ENCODE peak calls at places on chromosomes 7 and 10, in ten cellular contexts. U is prostate gland, E is astrocyte of the spinal cord, B is fibroblast of lung, A is hepatocyte, C is AG09309, G is pancreas, J is fibroblast of mammary gland, Q is OCI-LY7, M is AG04450. T is an unnamed sample.

GRCh38 chr7:12217311-12217710 is 6.2 kb downstream of the TMEM106B start:
- DNase-seq in G (no peak), C (no peak), Q (no peak), E (no peak), A (no peak), B (no peak), J (no peak), M (no peak), U (no peak), T (no peak)

GRCh38 chr7:77209479-77210139 is 10.0 kb upstream of the FGL2 start:
- DNase-seq in U (no peak), J (no peak), C (no peak), G (no peak), A (no peak), Q (peak), E (no peak), B (no peak), M (no peak), T (no peak)

GRCh38 chr10:23408330-23408976 is 30.4 kb upstream of the OTUD1 start:
- DNase-seq in C (no peak), A (peak), U (no peak), J (peak), B (peak), M (peak), G (no peak), E (no peak), Q (no peak), T (peak)

GRCh38 chr10:12448729-12449391 is 99.5 kb downstream of the CAMK1D start:
- DNase-seq in G (no peak), U (no peak), C (peak), J (peak), B (peak), E (peak), M (peak), Q (peak), A (no peak), T (peak)

GRCh38 chr10:124867304-124867703 is 65.7 kb downstream of the ABRAXAS2 start:
- DNase-seq in A (no peak), M (no peak), E (no peak), B (no peak), G (no peak), C (no peak), J (no peak), Q (peak), U (no peak), T (no peak)

GRCh38 chr10:43333653-43334052 is 37.8 kb upstream of the FXYD4 start:
- DNase-seq in U (no peak), G (no peak), M (no peak), J (no peak), C (no peak), E (no peak), Q (no peak), A (no peak), B (no peak), T (no peak)

GRCh38 chr7:130939285-130940095 is 205.5 kb upstream of the KLF14 start:
- DNase-seq in B (peak), E (peak), M (no peak), C (no peak), Q (no peak), G (no peak), J (peak), U (no peak), A (no peak), T (no peak)

GRCh38 chr10:3048114-3049019 is 19.0 kb upstream of the PFKP start:
- DNase-seq in M (no peak), J (peak), C (peak), B (peak), E (peak), Q (no peak), U (no peak), G (no peak), A (no peak), T (peak)

GRCh38 chr7:92602352-92603088 is 12.3 kb upstream of the FAM133B start:
- DNase-seq in B (no peak), M (no peak), A (no peak), J (peak), C (no peak), E (no peak), G (no peak), U (no peak), Q (no peak), T (peak)

GRCh38 chr7:55192718-55193117 is 172.4 kb upstream of the LANCL2 start:
- DNase-seq in M (peak), B (peak), U (no peak), J (peak), E (peak), Q (no peak), C (peak), G (no peak), A (no peak), T (peak)

GRCh38 chr10:131219584-131219886 is 92.0 kb downstream of the TCERG1L start:
- DNase-seq in B (no peak), E (no peak), C (no peak), U (no peak), J (no peak), Q (no peak), A (no peak), M (no peak), G (peak), T (no peak)

GRCh38 chr7:38506004-38506403 is 125.2 kb downstream of the AMPH start:
- DNase-seq in Q (no peak), A (no peak), M (no peak), J (peak), E (no peak), G (no peak), U (no peak), B (no peak), C (peak), T (peak)

GRCh38 chr7:6446977-6447588 is 671 bp downstream of the DAGLB start:
- DNase-seq in E (peak), J (peak), B (peak), M (no peak), C (peak), Q (peak), G (peak), U (peak), A (peak), T (peak)

GRCh38 chr7:41114166-41114565 is 588.7 kb downstream of the INHBA start:
- DNase-seq in A (no peak), C (no peak), J (peak), E (peak), M (peak), B (peak), Q (no peak), U (no peak), G (no peak), T (peak)

GRCh38 chr10:117543245-117543998 is 876 bp downstream of the EMX2 start:
- DNase-seq in U (no peak), J (no peak), C (no peak), M (no peak), E (no peak), G (peak), B (no peak), Q (no peak), A (peak), T (peak)

GRCh38 chr7:158164101-158165095 is 423.2 kb downstream of the PTPRN2 start:
- DNase-seq in E (no peak), Q (no peak), M (no peak), C (no peak), A (no peak), G (no peak), B (no peak), J (no peak), U (no peak), T (no peak)

GRCh38 chr7:86968618-86969017 is 90.8 kb downstream of the ELAPOR2 start:
- DNase-seq in U (no peak), B (peak), M (no peak), C (no peak), E (no peak), A (no peak), Q (no peak), J (peak), G (no peak), T (no peak)

GRCh38 chr7:85682819-85683218 is 496.0 kb upstream of the SEMA3D start:
- DNase-seq in Q (no peak), A (no peak), E (peak), U (no peak), C (no peak), J (peak), M (no peak), G (no peak), B (peak), T (peak)

GRCh38 chr7:85851571-85852193 is 664.8 kb upstream of the SEMA3D start:
- DNase-seq in U (no peak), M (peak), J (peak), G (no peak), A (peak), Q (peak), C (peak), B (peak), E (peak), T (peak)

GRCh38 chr10:125023862-125024495 is 82.1 kb downstream of the ZRANB1 start:
- DNase-seq in C (no peak), Q (no peak), A (no peak), J (no peak), G (peak), M (no peak), B (no peak), U (peak), E (no peak), T (peak)

GRCh38 chr10:97196213-97197029 is 10.7 kb upstream of the SLIT1 start:
- DNase-seq in A (peak), G (peak), Q (peak), E (peak), J (peak), M (peak), U (peak), B (peak), C (no peak), T (peak)

GRCh38 chr10:13684252-13684791 is 97.6 kb downstream of the PRPF18 start:
- DNase-seq in G (no peak), J (peak), M (peak), U (peak), C (no peak), E (peak), A (no peak), B (peak), Q (no peak), T (peak)

GRCh38 chr10:3955954-3956617 is 171.1 kb upstream of the KLF6 start:
- DNase-seq in G (no peak), E (no peak), A (no peak), B (no peak), Q (no peak), J (no peak), C (no peak), M (no peak), U (no peak), T (no peak)

GRCh38 chr7:134922730-134923704 is 63.3 kb upstream of the AGBL3 start:
- DNase-seq in M (no peak), J (peak), G (no peak), E (no peak), C (no peak), U (no peak), Q (no peak), B (no peak), A (no peak), T (no peak)

GRCh38 chr10:62819521-62819920 is 3.4 kb upstream of the EGR2 start:
- DNase-seq in G (no peak), C (no peak), J (peak), U (no peak), E (no peak), B (no peak), Q (no peak), M (no peak), A (peak), T (no peak)

GRCh38 chr7:20895563-20895962 is 108.9 kb upstream of the SP8 start:
- DNase-seq in A (no peak), Q (no peak), G (no peak), J (no peak), E (no peak), U (no peak), C (no peak), M (no peak), B (no peak), T (no peak)

GRCh38 chr7:50101873-50102272 is 8.8 kb upstream of the ZPBP start:
- DNase-seq in M (no peak), C (no peak), B (no peak), E (no peak), J (no peak), G (no peak), Q (no peak), U (no peak), A (no peak), T (no peak)

GRCh38 chr10:85623758-85624157 is 742.8 kb downstream of the GRID1 start:
- DNase-seq in M (no peak), E (no peak), Q (no peak), U (no peak), J (no peak), C (no peak), A (no peak), B (no peak), G (no peak), T (no peak)

GRCh38 chr10:89700914-89701237 is 514 bp upstream of the KIF20B start:
- DNase-seq in M (no peak), C (no peak), G (no peak), B (no peak), U (no peak), J (no peak), A (no peak), E (no peak), Q (no peak), T (no peak)

GRCh38 chr7:6419310-6419773 is 28.4 kb downstream of the DAGLB start:
- DNase-seq in M (no peak), A (no peak), J (no peak), U (peak), C (no peak), E (peak), Q (no peak), B (no peak), G (no peak), T (no peak)

GRCh38 chr7:63054191-63054661 is 944.4 kb upstream of the ZNF722 start:
- DNase-seq in E (no peak), M (no peak), C (no peak), B (no peak), U (no peak), J (no peak), A (no peak), G (no peak), Q (no peak), T (no peak)

GRCh38 chr10:30775779-30776591 is 146.4 kb upstream of the LYZL2 start:
- DNase-seq in J (peak), E (peak), A (no peak), B (peak), U (no peak), M (peak), C (no peak), G (no peak), Q (no peak), T (peak)

GRCh38 chr7:92135100-92135429 is 788 bp upstream of the CYP51A1 start:
- DNase-seq in A (peak), M (no peak), Q (peak), G (no peak), C (no peak), U (peak), J (peak), B (no peak), E (no peak), T (no peak)

GRCh38 chr10:121092341-121093099 is 241.4 kb downstream of the WDR11 start:
- DNase-seq in J (no peak), E (peak), A (no peak), U (no peak), Q (no peak), M (no peak), B (no peak), C (no peak), G (no peak), T (no peak)

GRCh38 chr10:75926763-75927162 is 495.3 kb downstream of the LRMDA start:
- DNase-seq in C (no peak), B (no peak), Q (peak), J (no peak), E (no peak), A (no peak), U (no peak), G (peak), M (no peak), T (no peak)

GRCh38 chr7:30911133-30911532 is 520 bp upstream of the AQP1 start:
- DNase-seq in M (no peak), A (no peak), U (no peak), G (no peak), Q (no peak), B (no peak), E (no peak), J (no peak), C (no peak), T (no peak)

GRCh38 chr7:30911561-30911969 is at the start of gene AQP1:
- DNase-seq in M (no peak), G (peak), C (no peak), B (peak), J (no peak), Q (no peak), E (peak), A (peak), U (no peak), T (peak)

GRCh38 chr7:30912986-30913671 is 1.5 kb downstream of the AQP1 start:
- DNase-seq in U (no peak), Q (no peak), M (no peak), G (no peak), J (no peak), B (no peak), E (no peak), A (no peak), C (no peak), T (peak)

GRCh38 chr7:30912454-30912985 is 867 bp downstream of the AQP1 start:
- DNase-seq in U (no peak), C (no peak), B (no peak), Q (no peak), J (no peak), M (no peak), A (no peak), E (no peak), G (no peak), T (no peak)

GRCh38 chr7:30912021-30912420 is 368 bp downstream of the AQP1 start:
- DNase-seq in G (no peak), J (no peak), U (no peak), C (no peak), A (no peak), M (no peak), Q (no peak), E (no peak), B (no peak), T (no peak)
- H3K4me3 ChIP-seq in G (peak), J (no peak), U (no peak), C (no peak), A (no peak), M (no peak), Q (no peak), E (no peak), B (no peak), T (no peak)

GRCh38 chr7:35037526-35038339 is 448 bp upstream of the DPY19L1 start:
- DNase-seq in G (peak), A (peak), J (peak), C (peak), U (peak), M (peak), B (peak), E (peak), Q (peak), T (peak)
- TF ChIP-seq CTCF in G (peak), A (peak), J (peak), C (peak), U (peak), M (peak), B (peak), E (peak), Q (peak), T (peak)

DNA sequence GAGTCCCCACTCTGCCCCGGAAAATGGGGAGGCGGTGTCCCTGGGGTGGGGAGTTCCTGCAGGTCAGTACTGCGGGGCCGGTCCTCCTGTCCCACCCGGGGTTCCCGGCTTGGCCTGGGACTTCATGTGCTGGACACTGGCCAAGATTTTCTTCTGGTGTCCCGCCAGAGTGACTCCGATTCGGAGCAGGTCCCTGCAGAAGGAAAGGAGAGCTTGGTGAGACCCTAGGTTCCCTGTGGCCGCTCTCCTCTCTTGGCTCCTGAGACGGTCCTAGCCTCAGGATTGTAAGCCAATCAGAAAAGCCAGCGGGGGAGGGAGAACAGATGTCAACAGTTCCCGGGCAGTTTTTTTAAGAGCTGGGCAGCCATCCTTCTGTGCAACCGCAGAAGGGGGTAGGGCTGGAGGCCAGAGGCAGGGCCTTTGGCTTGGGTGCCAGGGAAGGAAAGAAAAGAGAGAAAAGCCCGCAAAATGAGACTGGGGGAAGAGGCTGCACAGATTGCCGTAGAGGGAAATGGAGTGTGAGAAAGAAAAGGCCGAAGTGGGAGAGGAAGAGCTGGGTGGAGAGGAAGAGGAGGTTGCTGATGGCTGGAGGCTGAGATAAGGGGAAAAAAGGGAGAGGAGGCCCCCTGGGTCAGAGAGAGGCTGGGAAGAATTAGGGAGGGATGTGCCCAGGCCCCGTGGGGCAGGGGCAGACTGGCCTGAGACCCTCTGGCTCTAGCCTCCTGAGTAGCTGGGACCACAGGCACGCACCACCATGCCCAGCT is 23.7 kb downstream of the EPHB4 start:
- DNase-seq in U (peak), B (peak), A (peak), E (peak), C (peak), J (peak), M (peak), Q (peak), G (no peak), T (peak)
- H3K4me3 ChIP-seq in U (no peak), B (no peak), A (no peak), E (no peak), C (no peak), J (no peak), M (no peak), Q (no peak), G (no peak), T (no peak)

GRCh38 chr10:132638130-132638515 is 100.5 kb downstream of the INPP5A start:
- DNase-seq in J (no peak), U (no peak), A (no peak), E (no peak), B (no peak), M (no peak), C (no peak), Q (no peak), G (peak), T (no peak)
- TF ChIP-seq CTCF in J (no peak), U (no peak), A (no peak), E (no peak), B (no peak), M (no peak), C (no peak), Q (peak), G (no peak), T (no peak)

DNA sequence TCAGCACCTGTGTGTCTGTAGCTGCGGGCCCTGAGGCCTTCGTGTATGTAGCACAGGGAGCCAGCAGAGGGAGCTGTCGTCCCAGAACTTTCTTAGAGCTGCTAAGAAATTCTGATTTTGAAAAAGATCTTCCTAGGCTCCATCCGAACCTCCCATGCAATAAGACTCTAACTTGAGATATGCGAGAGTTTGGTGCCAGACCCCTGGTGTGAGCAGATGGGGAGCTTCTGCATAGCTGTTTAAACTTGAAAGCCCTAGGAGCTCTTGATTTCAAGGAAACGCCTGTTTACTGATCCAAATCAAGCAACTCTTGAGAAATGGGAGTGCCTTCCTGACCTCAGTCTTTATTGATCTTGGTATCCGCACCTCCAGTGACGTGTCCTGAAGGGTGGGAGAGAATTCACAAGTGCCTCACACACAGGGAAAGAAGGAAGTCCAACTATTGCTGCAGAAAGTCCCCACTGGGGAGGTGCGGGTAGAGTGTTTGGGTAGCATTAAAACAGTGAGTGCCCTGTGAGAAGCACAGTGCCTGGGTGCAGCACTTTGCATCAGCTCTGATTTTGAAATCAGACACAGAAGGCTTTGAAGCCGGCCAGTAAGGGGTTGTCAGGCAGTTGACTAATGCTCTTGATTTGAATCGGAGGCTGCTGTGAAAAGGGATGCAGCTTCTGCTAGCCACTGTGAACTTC is 66.4 kb upstream of the STRIP2 start:
- DNase-seq in B (peak), C (peak), E (peak), A (peak), Q (peak), J (peak), M (no peak), G (peak), U (peak), T (peak)
- H3K4me3 ChIP-seq in B (no peak), C (peak), E (no peak), A (no peak), Q (no peak), J (no peak), M (no peak), G (no peak), U (no peak), T (no peak)

GRCh38 chr10:45442670-45443069 is 68.7 kb downstream of the ALOX5 start:
- DNase-seq in J (no peak), A (no peak), E (no peak), M (no peak), U (no peak), G (no peak), Q (no peak), C (no peak), B (no peak), T (no peak)
- TF ChIP-seq CTCF in J (no peak), A (no peak), E (no peak), M (no peak), U (no peak), G (no peak), Q (peak), C (no peak), B (no peak), T (no peak)

GRCh38 chr7:72336382-72336886 is 75.7 kb downstream of the CALN1 start:
- DNase-seq in Q (no peak), E (no peak), B (no peak), J (no peak), A (peak), G (peak), C (no peak), M (no peak), U (no peak), T (no peak)

GRCh38 chr7:72334733-72335132 is 77.4 kb downstream of the CALN1 start:
- DNase-seq in B (no peak), M (no peak), J (no peak), A (no peak), Q (no peak), U (no peak), E (no peak), G (no peak), C (no peak), T (no peak)

GRCh38 chr7:72336887-72337821 is 75.0 kb downstream of the CALN1 start:
- DNase-seq in G (peak), Q (no peak), M (no peak), A (no peak), B (no peak), U (no peak), J (no peak), E (no peak), C (no peak), T (no peak)

GRCh38 chr7:72334066-72334465 is 78.1 kb downstream of the CALN1 start:
- DNase-seq in G (no peak), C (no peak), A (no peak), E (no peak), M (no peak), U (no peak), Q (no peak), B (no peak), J (no peak), T (no peak)

GRCh38 chr7:72335561-72336381 is 76.4 kb downstream of the CALN1 start:
- DNase-seq in A (no peak), U (no peak), C (no peak), E (no peak), J (no peak), G (no peak), M (no peak), Q (no peak), B (no peak), T (no peak)
- H3K4me3 ChIP-seq in A (no peak), U (peak), C (no peak), E (no peak), J (no peak), G (peak), M (no peak), Q (no peak), B (no peak), T (no peak)